ENCODE peak calls at places on chromosomes 7 and 10, in five cellular contexts. G is stimulated activated CD4-positive, alpha-beta T cell treated with anti-CD3 and anti-CD28 coated beads, Interleukin-12 subunit alpha, Interleukin-12 subunit beta, amount 100 ng/mL, for 48 hours; F is RPMI7951; H is LoVo; R is transverse colon. C is an unnamed sample.

GRCh38 chr10:132101529-132101928 is 35.8 kb downstream of the JAKMIP3 start:
- DNase-seq in R (no peak), G (no peak), H (no peak), F (no peak), C (peak; percentile 3)

GRCh38 chr7:123865517-123866117 is 20.6 kb downstream of the HYAL4 start:
- DNase-seq in F (peak; percentile 60), R (peak; percentile 53), H (peak; percentile 70), G (peak; percentile 35), C (peak; percentile 88)

GRCh38 chr10:5965266-5965665 is 12.1 kb downstream of the IL15RA start:
- DNase-seq in H (no peak), G (no peak), R (no peak), F (no peak), C (no peak)

GRCh38 chr7:45917658-45918057 is 3.4 kb downstream of the IGFBP3 start:
- DNase-seq in H (peak; percentile 79), G (peak; percentile 59), R (peak; percentile 77), F (peak; percentile 64), C (peak; percentile 82)

GRCh38 chr10:77125231-77125630 is 512.4 kb downstream of the KCNMA1 start:
- DNase-seq in G (no peak), H (no peak), F (no peak), R (no peak), C (no peak)

GRCh38 chr10:97333351-97333600 is 1.3 kb downstream of the FRAT2 start:
- DNase-seq in H (no peak), G (no peak), F (peak; percentile 41), R (no peak), C (peak; percentile 49)

GRCh38 chr7:74511360-74511759 is 57.7 kb downstream of the GTF2IRD1 start:
- DNase-seq in G (no peak), R (no peak), H (no peak), F (no peak), C (peak; percentile 27)

GRCh38 chr10:48600645-48601505 is 4.0 kb downstream of the ARHGAP22 start:
- DNase-seq in H (no peak), R (no peak), F (no peak), G (no peak), C (no peak)

GRCh38 chr10:75428434-75429158 is 2.8 kb upstream of the LRMDA start:
- DNase-seq in R (no peak), G (no peak), H (no peak), F (peak; percentile 50), C (no peak)

GRCh38 chr7:80412842-80413241 is 99.0 kb downstream of the GNAT3 start:
- DNase-seq in H (no peak), R (no peak), F (no peak), G (no peak), C (no peak)

GRCh38 chr7:69934475-69934903 is 336.2 kb downstream of the AUTS2 start:
- DNase-seq in R (no peak), H (no peak), G (no peak), F (peak; percentile 21), C (peak; percentile 65)

GRCh38 chr10:10782603-10783002 is 235.1 kb upstream of the CELF2 start:
- DNase-seq in H (peak; percentile 46), R (no peak), F (peak; percentile 46), G (no peak), C (no peak)

GRCh38 chr10:115773832-115774231 is 499.2 kb downstream of the GFRA1 start:
- DNase-seq in H (no peak), R (no peak), F (no peak), G (no peak), C (no peak)

GRCh38 chr7:130865408-130866236 is 131.6 kb upstream of the KLF14 start:
- DNase-seq in F (peak; percentile 39), R (no peak), H (no peak), G (no peak), C (peak; percentile 81)

GRCh38 chr7:84847790-84848189 is 339.1 kb downstream of the SEMA3D start:
- DNase-seq in G (no peak), F (no peak), H (no peak), R (no peak), C (no peak)

C was measured in SK-MEL-5.